ENCODE peak calls at places on chromosomes 13 and 19, in six cellular contexts. One of them, this sample, is unnamed.

GRCh38 chr19:47593860-47594259 is 15.1 kb upstream of the BICRA start:
- DNase-seq in mucosa of descending colon: no peak
- DNase-seq in activated naive CD4-positive, alpha-beta T cell treated with anti-CD3 and anti-CD28 coated beads, Interleukin-2, amount 50 U/mL, for 16 hours: no peak
- DNase-seq in GM19239: no peak
- DNase-seq in cardiac muscle cell: no peak
- DNase-seq in left lung: no peak
- DNase-seq in this sample: no peak

GRCh38 chr13:94825507-94825906 is 113.2 kb upstream of the SOX21 start:
- DNase-seq in mucosa of descending colon: peak; percentile 50
- DNase-seq in activated naive CD4-positive, alpha-beta T cell treated with anti-CD3 and anti-CD28 coated beads, Interleukin-2, amount 50 U/mL, for 16 hours: no peak
- DNase-seq in GM19239: no peak
- DNase-seq in cardiac muscle cell: peak; percentile 5
- DNase-seq in left lung: peak; percentile 40
- DNase-seq in this sample: no peak

GRCh38 chr13:52359534-52359933 is 46.4 kb downstream of the THSD1 start:
- DNase-seq in mucosa of descending colon: no peak
- DNase-seq in activated naive CD4-positive, alpha-beta T cell treated with anti-CD3 and anti-CD28 coated beads, Interleukin-2, amount 50 U/mL, for 16 hours: no peak
- DNase-seq in GM19239: no peak
- DNase-seq in cardiac muscle cell: no peak
- DNase-seq in left lung: no peak
- DNase-seq in this sample: no peak

GRCh38 chr13:114282143-114282685 is 813 bp downstream of the UPF3A start:
- DNase-seq in mucosa of descending colon: peak; percentile 46
- DNase-seq in activated naive CD4-positive, alpha-beta T cell treated with anti-CD3 and anti-CD28 coated beads, Interleukin-2, amount 50 U/mL, for 16 hours: no peak
- DNase-seq in GM19239: peak; percentile 40
- DNase-seq in cardiac muscle cell: peak; percentile 73
- DNase-seq in left lung: peak; percentile 56
- DNase-seq in this sample: peak; percentile 87

GRCh38 chr19:50377051-50377441 is 789 bp downstream of the NR1H2 start:
- DNase-seq in mucosa of descending colon: peak; percentile 70
- DNase-seq in activated naive CD4-positive, alpha-beta T cell treated with anti-CD3 and anti-CD28 coated beads, Interleukin-2, amount 50 U/mL, for 16 hours: peak; percentile 65
- DNase-seq in GM19239: no peak
- DNase-seq in cardiac muscle cell: peak; percentile 21
- DNase-seq in left lung: no peak
- DNase-seq in this sample: peak; percentile 39

GRCh38 chr19:18932216-18932841 is 8.7 kb downstream of the HOMER3 start:
- DNase-seq in mucosa of descending colon: peak; percentile 88
- DNase-seq in activated naive CD4-positive, alpha-beta T cell treated with anti-CD3 and anti-CD28 coated beads, Interleukin-2, amount 50 U/mL, for 16 hours: peak; percentile 87
- DNase-seq in GM19239: peak; percentile 85
- DNase-seq in cardiac muscle cell: peak; percentile 88
- DNase-seq in left lung: peak; percentile 84
- DNase-seq in this sample: no peak

GRCh38 chr13:35765387-35765786 is 288.9 kb upstream of the MAB21L1 start:
- DNase-seq in mucosa of descending colon: no peak
- DNase-seq in activated naive CD4-positive, alpha-beta T cell treated with anti-CD3 and anti-CD28 coated beads, Interleukin-2, amount 50 U/mL, for 16 hours: no peak
- DNase-seq in GM19239: no peak
- DNase-seq in cardiac muscle cell: no peak
- DNase-seq in left lung: no peak
- DNase-seq in this sample: no peak

GRCh38 chr13:112781287-112781686 is 91.4 kb downstream of the ATP11A start:
- DNase-seq in mucosa of descending colon: no peak
- DNase-seq in activated naive CD4-positive, alpha-beta T cell treated with anti-CD3 and anti-CD28 coated beads, Interleukin-2, amount 50 U/mL, for 16 hours: no peak
- DNase-seq in GM19239: no peak
- DNase-seq in cardiac muscle cell: no peak
- DNase-seq in left lung: no peak
- DNase-seq in this sample: no peak

GRCh38 chr19:50933640-50934039 is 19.2 kb downstream of the KLK5 start:
- DNase-seq in mucosa of descending colon: no peak
- DNase-seq in activated naive CD4-positive, alpha-beta T cell treated with anti-CD3 and anti-CD28 coated beads, Interleukin-2, amount 50 U/mL, for 16 hours: no peak
- DNase-seq in GM19239: no peak
- DNase-seq in cardiac muscle cell: no peak
- DNase-seq in left lung: no peak
- DNase-seq in this sample: no peak

GRCh38 chr19:53982056-53982455 is 9.4 kb upstream of the CACNG6 start:
- DNase-seq in mucosa of descending colon: no peak
- DNase-seq in activated naive CD4-positive, alpha-beta T cell treated with anti-CD3 and anti-CD28 coated beads, Interleukin-2, amount 50 U/mL, for 16 hours: no peak
- DNase-seq in GM19239: no peak
- DNase-seq in cardiac muscle cell: peak; percentile 41
- DNase-seq in left lung: no peak
- DNase-seq in this sample: no peak

GRCh38 chr19:18765224-18765623 is 25.9 kb downstream of the COMP start:
- DNase-seq in mucosa of descending colon: peak; percentile 35
- DNase-seq in activated naive CD4-positive, alpha-beta T cell treated with anti-CD3 and anti-CD28 coated beads, Interleukin-2, amount 50 U/mL, for 16 hours: no peak
- DNase-seq in GM19239: no peak
- DNase-seq in cardiac muscle cell: no peak
- DNase-seq in left lung: no peak
- DNase-seq in this sample: no peak

This sample was measured in KBM-7.